ENCODE peak calls at places on chromosome 21, in five cellular contexts. U is K562, M is spleen, N is GM12892, Y is HTR-8/SVneo. F is an unnamed sample.

GRCh38 chr21:42841156-42841915 is 38.0 kb downstream of the WDR4 start:
- DNase-seq in U (peak; percentile 18), M (peak; percentile 53), N (no peak), Y (no peak), F (no peak)

GRCh38 chr21:26449161-26449560 is 123.9 kb downstream of the CYYR1 start:
- DNase-seq in U (no peak), M (no peak), N (no peak), Y (no peak), F (no peak)

GRCh38 chr21:44831227-44831626 is 13.4 kb upstream of the SUMO3 start:
- DNase-seq in U (no peak), M (no peak), N (no peak), Y (no peak), F (no peak)

GRCh38 chr21:32241434-32241785 is 37.4 kb downstream of the MIS18A start:
- DNase-seq in U (no peak), M (no peak), N (no peak), Y (no peak), F (no peak)

GRCh38 chr21:38777015-38777414 is 28.7 kb upstream of the ETS2 start:
- DNase-seq in U (no peak), M (no peak), N (no peak), Y (no peak), F (no peak)

GRCh38 chr21:39763282-39763970 is 18.4 kb downstream of the IGSF5 start:
- DNase-seq in U (no peak), M (no peak), N (no peak), Y (no peak), F (no peak)

GRCh38 chr21:25710550-25710949 is 24.2 kb downstream of the ATP5PF start:
- DNase-seq in U (no peak), M (no peak), N (no peak), Y (no peak), F (no peak)

GRCh38 chr21:21007606-21008005 is 9.4 kb downstream of the NCAM2 start:
- DNase-seq in U (no peak), M (no peak), N (no peak), Y (no peak), F (no peak)

GRCh38 chr21:35113064-35113463 is 64.0 kb upstream of the RUNX1 start:
- DNase-seq in U (no peak), M (no peak), N (no peak), Y (no peak), F (no peak)

GRCh38 chr21:46189213-46189958 is 5.1 kb upstream of the SPATC1L start:
- DNase-seq in U (peak; percentile 63), M (no peak), N (peak; percentile 13), Y (no peak), F (no peak)

GRCh38 chr21:38312822-38313221 is 56.0 kb downstream of the KCNJ15 start:
- DNase-seq in U (no peak), M (no peak), N (no peak), Y (no peak), F (no peak)

GRCh38 chr21:44727757-44728156 is 16.4 kb upstream of the TSPEAR start:
- DNase-seq in U (no peak), M (peak; percentile 55), N (no peak), Y (no peak), F (no peak)

GRCh38 chr21:44778094-44778493 is 23.5 kb downstream of the UBE2G2 start:
- DNase-seq in U (no peak), M (no peak), N (no peak), Y (no peak), F (no peak)

GRCh38 chr21:41877901-41878830 is 978 bp downstream of the PRDM15 start:
- DNase-seq in U (peak; percentile 76), M (peak; percentile 89), N (no peak), Y (peak; percentile 14), F (peak; percentile 57)

F was measured in HuH-7.